ENCODE peak calls at places on chromosomes 1 and 21, in ten cellular contexts. One of them, this sample, is unnamed.

GRCh38 chr1:56194911-56195310 is 384.5 kb downstream of the PLPP3 start:
- DNase-seq in breast epithelium: no peak
- DNase-seq in pancreas: no peak
- DNase-seq in left ventricle myocardium inferior: no peak
- DNase-seq in ascending aorta: no peak
- DNase-seq in CD4-positive, CD25-positive, alpha-beta regulatory T cell: no peak
- DNase-seq in HCT116: no peak
- DNase-seq in GM23248: peak; percentile 82
- DNase-seq in psoas muscle: no peak
- DNase-seq in adrenal gland: no peak
- DNase-seq in this sample: no peak

GRCh38 chr21:25341981-25342380 is 265.3 kb downstream of the MRPL39 start:
- DNase-seq in breast epithelium: no peak
- DNase-seq in pancreas: no peak
- DNase-seq in HCT116: no peak
- DNase-seq in GM23248: no peak
- DNase-seq in ascending aorta: no peak
- DNase-seq in left ventricle myocardium inferior: no peak
- DNase-seq in CD4-positive, CD25-positive, alpha-beta regulatory T cell: no peak
- DNase-seq in adrenal gland: no peak
- DNase-seq in psoas muscle: no peak
- DNase-seq in this sample: no peak

GRCh38 chr1:37159102-37159501 is 124.8 kb upstream of the GRIK3 start:
- DNase-seq in adrenal gland: no peak
- DNase-seq in left ventricle myocardium inferior: no peak
- DNase-seq in pancreas: no peak
- DNase-seq in GM23248: no peak
- DNase-seq in HCT116: peak; percentile 27
- DNase-seq in ascending aorta: no peak
- DNase-seq in psoas muscle: no peak
- DNase-seq in breast epithelium: no peak
- DNase-seq in CD4-positive, CD25-positive, alpha-beta regulatory T cell: peak; percentile 3
- DNase-seq in this sample: no peak

GRCh38 chr1:8427493-8427892 is 109.6 kb downstream of the SLC45A1 start:
- DNase-seq in GM23248: no peak
- DNase-seq in pancreas: no peak
- DNase-seq in ascending aorta: no peak
- DNase-seq in CD4-positive, CD25-positive, alpha-beta regulatory T cell: peak; percentile 79
- DNase-seq in left ventricle myocardium inferior: no peak
- DNase-seq in adrenal gland: no peak
- DNase-seq in breast epithelium: no peak
- DNase-seq in HCT116: no peak
- DNase-seq in psoas muscle: no peak
- DNase-seq in this sample: no peak

GRCh38 chr1:176448340-176448739 is 14.6 kb upstream of the PAPPA2 start:
- DNase-seq in pancreas: no peak
- DNase-seq in psoas muscle: no peak
- DNase-seq in adrenal gland: no peak
- DNase-seq in CD4-positive, CD25-positive, alpha-beta regulatory T cell: no peak
- DNase-seq in HCT116: no peak
- DNase-seq in GM23248: no peak
- DNase-seq in ascending aorta: no peak
- DNase-seq in breast epithelium: no peak
- DNase-seq in left ventricle myocardium inferior: no peak
- DNase-seq in this sample: no peak

GRCh38 chr1:174974711-174975111 is 25.0 kb upstream of the CACYBP start:
- DNase-seq in CD4-positive, CD25-positive, alpha-beta regulatory T cell: no peak
- DNase-seq in GM23248: no peak
- DNase-seq in ascending aorta: no peak
- DNase-seq in psoas muscle: no peak
- DNase-seq in left ventricle myocardium inferior: peak; percentile 46
- DNase-seq in breast epithelium: no peak
- DNase-seq in pancreas: no peak
- DNase-seq in HCT116: no peak
- DNase-seq in adrenal gland: no peak
- DNase-seq in this sample: no peak

GRCh38 chr1:161032409-161032808 is 6.4 kb downstream of the TSTD1 start:
- DNase-seq in pancreas: no peak
- DNase-seq in breast epithelium: no peak
- DNase-seq in CD4-positive, CD25-positive, alpha-beta regulatory T cell: no peak
- DNase-seq in GM23248: no peak
- DNase-seq in ascending aorta: no peak
- DNase-seq in psoas muscle: no peak
- DNase-seq in left ventricle myocardium inferior: no peak
- DNase-seq in HCT116: no peak
- DNase-seq in adrenal gland: no peak
- DNase-seq in this sample: no peak

GRCh38 chr1:40662864-40663263 is 2.6 kb downstream of the RIMS3 start:
- DNase-seq in CD4-positive, CD25-positive, alpha-beta regulatory T cell: no peak
- DNase-seq in adrenal gland: no peak
- DNase-seq in HCT116: no peak
- DNase-seq in ascending aorta: no peak
- DNase-seq in breast epithelium: no peak
- DNase-seq in psoas muscle: no peak
- DNase-seq in pancreas: no peak
- DNase-seq in GM23248: peak; percentile 15
- DNase-seq in left ventricle myocardium inferior: no peak
- DNase-seq in this sample: no peak

GRCh38 chr1:169012416-169012815 is 94.1 kb upstream of the ATP1B1 start:
- DNase-seq in left ventricle myocardium inferior: no peak
- DNase-seq in HCT116: no peak
- DNase-seq in CD4-positive, CD25-positive, alpha-beta regulatory T cell: no peak
- DNase-seq in GM23248: no peak
- DNase-seq in pancreas: no peak
- DNase-seq in ascending aorta: no peak
- DNase-seq in psoas muscle: no peak
- DNase-seq in adrenal gland: no peak
- DNase-seq in breast epithelium: no peak
- DNase-seq in this sample: no peak

GRCh38 chr1:201418461-201418860 is 3.1 kb downstream of the TNNI1 start:
- DNase-seq in CD4-positive, CD25-positive, alpha-beta regulatory T cell: no peak
- DNase-seq in pancreas: no peak
- DNase-seq in GM23248: no peak
- DNase-seq in adrenal gland: no peak
- DNase-seq in left ventricle myocardium inferior: no peak
- DNase-seq in ascending aorta: no peak
- DNase-seq in breast epithelium: no peak
- DNase-seq in HCT116: no peak
- DNase-seq in psoas muscle: peak; percentile 8
- DNase-seq in this sample: no peak

GRCh38 chr1:8118031-8118451 is 91.9 kb upstream of the ERRFI1 start:
- DNase-seq in breast epithelium: no peak
- DNase-seq in ascending aorta: no peak
- DNase-seq in psoas muscle: no peak
- DNase-seq in pancreas: no peak
- DNase-seq in GM23248: no peak
- DNase-seq in adrenal gland: no peak
- DNase-seq in HCT116: no peak
- DNase-seq in left ventricle myocardium inferior: no peak
- DNase-seq in CD4-positive, CD25-positive, alpha-beta regulatory T cell: no peak
- DNase-seq in this sample: no peak

GRCh38 chr1:65254320-65255087 is 54.8 kb upstream of the DNAJC6 start:
- DNase-seq in ascending aorta: peak; percentile 25
- DNase-seq in left ventricle myocardium inferior: peak; percentile 81
- DNase-seq in psoas muscle: peak; percentile 87
- DNase-seq in adrenal gland: peak; percentile 86
- DNase-seq in CD4-positive, CD25-positive, alpha-beta regulatory T cell: peak; percentile 87
- DNase-seq in pancreas: peak; percentile 89
- DNase-seq in breast epithelium: peak; percentile 68
- DNase-seq in HCT116: peak; percentile 42
- DNase-seq in GM23248: peak; percentile 93
- DNase-seq in this sample: no peak

GRCh38 chr1:26278303-26278702 is 1.6 kb upstream of the SH3BGRL3 start:
- DNase-seq in psoas muscle: no peak
- DNase-seq in breast epithelium: no peak
- DNase-seq in HCT116: no peak
- DNase-seq in CD4-positive, CD25-positive, alpha-beta regulatory T cell: no peak
- DNase-seq in ascending aorta: peak; percentile 56
- DNase-seq in pancreas: no peak
- DNase-seq in GM23248: peak; percentile 94
- DNase-seq in left ventricle myocardium inferior: peak; percentile 51
- DNase-seq in adrenal gland: no peak
- DNase-seq in this sample: no peak

GRCh38 chr1:158644479-158644878 is 39.4 kb downstream of the OR10Z1 start:
- DNase-seq in HCT116: no peak
- DNase-seq in pancreas: no peak
- DNase-seq in adrenal gland: no peak
- DNase-seq in CD4-positive, CD25-positive, alpha-beta regulatory T cell: no peak
- DNase-seq in breast epithelium: no peak
- DNase-seq in left ventricle myocardium inferior: no peak
- DNase-seq in GM23248: no peak
- DNase-seq in psoas muscle: no peak
- DNase-seq in ascending aorta: no peak
- DNase-seq in this sample: no peak
- H3K9me3 ChIP-seq in HCT116: no peaks in the 10 kb centered on the region
- H3K9me3 ChIP-seq in pancreas: no peaks in the 10 kb centered on the region
- H3K9me3 ChIP-seq in adrenal gland: no peaks in the 10 kb centered on the region
- H3K9me3 ChIP-seq in CD4-positive, CD25-positive, alpha-beta regulatory T cell: no peaks in the 10 kb centered on the region
- H3K9me3 ChIP-seq in breast epithelium: no peaks in the 10 kb centered on the region
- H3K9me3 ChIP-seq in left ventricle myocardium inferior: no peaks in the 10 kb centered on the region
- H3K9me3 ChIP-seq in GM23248: no peaks in the 10 kb centered on the region
- H3K9me3 ChIP-seq in psoas muscle: no peaks in the 10 kb centered on the region
- H3K9me3 ChIP-seq in ascending aorta: no peaks in the 10 kb centered on the region
- H3K9me3 ChIP-seq in this sample: no peaks in the 10 kb centered on the region

GRCh38 chr1:39117985-39118384 is 86.5 kb upstream of the MACF1 start:
- DNase-seq in adrenal gland: no peak
- DNase-seq in pancreas: no peak
- DNase-seq in ascending aorta: no peak
- DNase-seq in left ventricle myocardium inferior: no peak
- DNase-seq in breast epithelium: no peak
- DNase-seq in psoas muscle: no peak
- DNase-seq in HCT116: no peak
- DNase-seq in CD4-positive, CD25-positive, alpha-beta regulatory T cell: no peak
- DNase-seq in GM23248: no peak
- DNase-seq in this sample: no peak

GRCh38 chr1:39116116-39116607 is 88.3 kb upstream of the MACF1 start:
- DNase-seq in CD4-positive, CD25-positive, alpha-beta regulatory T cell: no peak
- DNase-seq in HCT116: no peak
- DNase-seq in pancreas: no peak
- DNase-seq in psoas muscle: no peak
- DNase-seq in breast epithelium: no peak
- DNase-seq in adrenal gland: no peak
- DNase-seq in left ventricle myocardium inferior: no peak
- DNase-seq in ascending aorta: no peak
- DNase-seq in GM23248: no peak
- DNase-seq in this sample: no peak

GRCh38 chr1:39115271-39116110 is 89.0 kb upstream of the MACF1 start:
- DNase-seq in HCT116: no peak
- DNase-seq in CD4-positive, CD25-positive, alpha-beta regulatory T cell: no peak
- DNase-seq in pancreas: no peak
- DNase-seq in left ventricle myocardium inferior: no peak
- DNase-seq in ascending aorta: no peak
- DNase-seq in breast epithelium: no peak
- DNase-seq in GM23248: peak; percentile 88
- DNase-seq in adrenal gland: no peak
- DNase-seq in psoas muscle: no peak
- DNase-seq in this sample: no peak

GRCh38 chr1:39113109-39113743 is 87.1 kb downstream of the NDUFS5 start:
- DNase-seq in GM23248: no peak
- DNase-seq in HCT116: no peak
- DNase-seq in left ventricle myocardium inferior: no peak
- DNase-seq in CD4-positive, CD25-positive, alpha-beta regulatory T cell: no peak
- DNase-seq in pancreas: no peak
- DNase-seq in adrenal gland: no peak
- DNase-seq in ascending aorta: no peak
- DNase-seq in psoas muscle: no peak
- DNase-seq in breast epithelium: no peak
- DNase-seq in this sample: no peak

GRCh38 chr1:39116868-39117728 is 87.4 kb upstream of the MACF1 start:
- DNase-seq in adrenal gland: no peak
- DNase-seq in ascending aorta: no peak
- DNase-seq in HCT116: peak; percentile 95
- DNase-seq in breast epithelium: no peak
- DNase-seq in pancreas: no peak
- DNase-seq in psoas muscle: no peak
- DNase-seq in GM23248: peak; percentile 49
- DNase-seq in CD4-positive, CD25-positive, alpha-beta regulatory T cell: no peak
- DNase-seq in left ventricle myocardium inferior: no peak
- DNase-seq in this sample: no peak
- H3K27ac ChIP-seq in adrenal gland: no peak overlapping the region
- H3K27ac ChIP-seq in ascending aorta: no peak overlapping the region
- H3K27ac ChIP-seq in HCT116: peak overlapping the region; percentile 43
- H3K27ac ChIP-seq in breast epithelium: peak overlapping the region; percentile 29
- H3K27ac ChIP-seq in pancreas: peak overlapping the region; percentile 0
- H3K27ac ChIP-seq in psoas muscle: peak overlapping the region; percentile 1
- H3K27ac ChIP-seq in GM23248: no peak overlapping the region
- H3K27ac ChIP-seq in CD4-positive, CD25-positive, alpha-beta regulatory T cell: no peak overlapping the region
- H3K27ac ChIP-seq in left ventricle myocardium inferior: no peak overlapping the region
- H3K27ac ChIP-seq in this sample: no peak overlapping the region

GRCh38 chr1:17573518-17574041 is 34.1 kb downstream of the ARHGEF10L start:
- DNase-seq in CD4-positive, CD25-positive, alpha-beta regulatory T cell: no peak
- DNase-seq in breast epithelium: no peak
- DNase-seq in left ventricle myocardium inferior: no peak
- DNase-seq in psoas muscle: no peak
- DNase-seq in GM23248: no peak
- DNase-seq in HCT116: no peak
- DNase-seq in ascending aorta: no peak
- DNase-seq in pancreas: no peak
- DNase-seq in adrenal gland: no peak
- DNase-seq in this sample: no peak
- H3K4me1 ChIP-seq in CD4-positive, CD25-positive, alpha-beta regulatory T cell: no peaks in the 10 kb centered on the region
- H3K4me1 ChIP-seq in breast epithelium: peaks cover 42% of the 10 kb centered on the region
- H3K4me1 ChIP-seq in left ventricle myocardium inferior: peaks cover 78% of the 10 kb centered on the region
- H3K4me1 ChIP-seq in psoas muscle: peaks cover 27% of the 10 kb centered on the region
- H3K4me1 ChIP-seq in GM23248: peaks cover 15% of the 10 kb centered on the region
- H3K4me1 ChIP-seq in HCT116: peaks cover 87% of the 10 kb centered on the region
- H3K4me1 ChIP-seq in ascending aorta: peaks cover 30% of the 10 kb centered on the region
- H3K4me1 ChIP-seq in pancreas: peaks cover 38% of the 10 kb centered on the region
- H3K4me1 ChIP-seq in adrenal gland: peaks cover 20% of the 10 kb centered on the region
- H3K4me1 ChIP-seq in this sample: peaks cover 94% of the 10 kb centered on the region

GRCh38 chr21:23952269-23952668 is 1655.0 kb downstream of the MRPL39 start:
- DNase-seq in left ventricle myocardium inferior: no peak
- DNase-seq in ascending aorta: no peak
- DNase-seq in psoas muscle: no peak
- DNase-seq in GM23248: no peak
- DNase-seq in breast epithelium: no peak
- DNase-seq in CD4-positive, CD25-positive, alpha-beta regulatory T cell: no peak
- DNase-seq in adrenal gland: no peak
- DNase-seq in pancreas: no peak
- DNase-seq in HCT116: no peak
- DNase-seq in this sample: no peak

GRCh38 chr21:23949493-23949892 is 1657.8 kb downstream of the MRPL39 start:
- DNase-seq in adrenal gland: no peak
- DNase-seq in left ventricle myocardium inferior: no peak
- DNase-seq in pancreas: no peak
- DNase-seq in GM23248: no peak
- DNase-seq in breast epithelium: no peak
- DNase-seq in ascending aorta: no peak
- DNase-seq in HCT116: no peak
- DNase-seq in psoas muscle: no peak
- DNase-seq in CD4-positive, CD25-positive, alpha-beta regulatory T cell: no peak
- DNase-seq in this sample: no peak

GRCh38 chr21:23955130-23955873 is 1652.0 kb downstream of the MRPL39 start:
- DNase-seq in ascending aorta: no peak
- DNase-seq in HCT116: no peak
- DNase-seq in GM23248: no peak
- DNase-seq in breast epithelium: no peak
- DNase-seq in pancreas: no peak
- DNase-seq in left ventricle myocardium inferior: no peak
- DNase-seq in psoas muscle: no peak
- DNase-seq in CD4-positive, CD25-positive, alpha-beta regulatory T cell: no peak
- DNase-seq in adrenal gland: no peak
- DNase-seq in this sample: no peak

GRCh38 chr21:23951251-23951650 is 1656.0 kb downstream of the MRPL39 start:
- DNase-seq in CD4-positive, CD25-positive, alpha-beta regulatory T cell: no peak
- DNase-seq in GM23248: no peak
- DNase-seq in pancreas: no peak
- DNase-seq in HCT116: no peak
- DNase-seq in psoas muscle: no peak
- DNase-seq in ascending aorta: no peak
- DNase-seq in breast epithelium: no peak
- DNase-seq in left ventricle myocardium inferior: no peak
- DNase-seq in adrenal gland: no peak
- DNase-seq in this sample: no peak

GRCh38 chr21:23950344-23950743 is 1656.9 kb downstream of the MRPL39 start:
- DNase-seq in left ventricle myocardium inferior: no peak
- DNase-seq in ascending aorta: no peak
- DNase-seq in CD4-positive, CD25-positive, alpha-beta regulatory T cell: no peak
- DNase-seq in adrenal gland: no peak
- DNase-seq in pancreas: no peak
- DNase-seq in breast epithelium: no peak
- DNase-seq in psoas muscle: no peak
- DNase-seq in GM23248: no peak
- DNase-seq in HCT116: no peak
- DNase-seq in this sample: no peak
- H3K9me3 ChIP-seq in left ventricle myocardium inferior: no peaks in the 10 kb centered on the region
- H3K9me3 ChIP-seq in ascending aorta: no peaks in the 10 kb centered on the region
- H3K9me3 ChIP-seq in CD4-positive, CD25-positive, alpha-beta regulatory T cell: no peaks in the 10 kb centered on the region
- H3K9me3 ChIP-seq in adrenal gland: no peaks in the 10 kb centered on the region
- H3K9me3 ChIP-seq in pancreas: no peaks in the 10 kb centered on the region
- H3K9me3 ChIP-seq in breast epithelium: no peaks in the 10 kb centered on the region
- H3K9me3 ChIP-seq in psoas muscle: no peaks in the 10 kb centered on the region
- H3K9me3 ChIP-seq in GM23248: no peaks in the 10 kb centered on the region
- H3K9me3 ChIP-seq in HCT116: peaks cover 5% of the 10 kb centered on the region
- H3K9me3 ChIP-seq in this sample: no peaks in the 10 kb centered on the region